ENCODE peak calls at places on chromosomes 12 and 14, in five cellular contexts. S is substantia nigra; K is H4; C is stimulated activated CD4-positive, alpha-beta T cell treated with anti-CD3 and anti-CD28 coated beads, TNF-alpha, amount 100 ng/mL, for 1 hour; P is GM20000. R is an unnamed sample.

GRCh38 chr14:71675902-71676291 is 256.3 kb upstream of the RGS6 start:
- DNase-seq in S (no peak), K (no peak), C (no peak), P (no peak), R (no peak)

GRCh38 chr12:71865166-71865713 is 25.7 kb downstream of the TBC1D15 start:
- DNase-seq in S (no peak), K (peak), C (no peak), P (no peak), R (no peak)

GRCh38 chr12:131287015-131287937 is 333.6 kb downstream of the ADGRD1 start:
- DNase-seq in S (no peak), K (no peak), C (no peak), P (no peak), R (no peak)

GRCh38 chr12:132402831-132403416 is 73.5 kb upstream of the GALNT9 start:
- DNase-seq in S (no peak), K (no peak), C (no peak), P (no peak), R (no peak)

GRCh38 chr14:89477391-89477790 is 60.4 kb upstream of the FOXN3 start:
- DNase-seq in S (peak), K (no peak), C (no peak), P (no peak), R (peak)

GRCh38 chr14:66507181-66507721 is 696 bp upstream of the GPHN start:
- DNase-seq in S (no peak), K (peak), C (no peak), P (no peak), R (no peak)

GRCh38 chr12:2212971-2213869 is 160.4 kb downstream of the CACNA1C start:
- DNase-seq in S (no peak), K (no peak), C (no peak), P (no peak), R (no peak)

GRCh38 chr14:89748004-89748403 is 206.5 kb downstream of the EFCAB11 start:
- DNase-seq in S (no peak), K (no peak), C (no peak), P (no peak), R (no peak)

GRCh38 chr12:53219116-53219955 is 12.3 kb upstream of the ITGB7 start:
- DNase-seq in S (no peak), K (peak), C (peak), P (peak), R (peak)

GRCh38 chr12:101700299-101700820 is 2.9 kb downstream of the CHPT1 start:
- DNase-seq in S (no peak), K (no peak), C (no peak), P (no peak), R (no peak)

GRCh38 chr12:38669530-38669929 is 235.9 kb downstream of the CPNE8 start:
- DNase-seq in S (no peak), K (no peak), C (no peak), P (no peak), R (no peak)

GRCh38 chr12:90090929-90091651 is 382.5 kb upstream of the ATP2B1 start:
- DNase-seq in S (no peak), K (peak), C (no peak), P (no peak), R (peak)

GRCh38 chr14:103861413-103862392 is 14.3 kb upstream of the PPP1R13B start:
- DNase-seq in S (no peak), K (no peak), C (no peak), P (no peak), R (peak)

GRCh38 chr12:69933115-69933552 is 108.1 kb downstream of the MYRFL start:
- DNase-seq in S (no peak), K (no peak), C (no peak), P (peak), R (no peak)

GRCh38 chr12:9104767-9105423 is 10.8 kb downstream of the A2M start:
- DNase-seq in S (no peak), K (no peak), C (no peak), P (no peak), R (no peak)

GRCh38 chr12:122687091-122687490 is 16.1 kb downstream of the HCAR2 start:
- DNase-seq in S (no peak), K (peak), C (no peak), P (no peak), R (no peak)

R was measured in left cardiac atrium.